ENCODE peak calls at places on chromosomes 13 and 19, in nine cellular contexts. Z, A, V, Y, T, F, U, L and I are unnamed samples.

GRCh38 chr19:53868091-53868891 is 608 bp downstream of the MYADM start:
- DNase-seq in T (peak; percentile 67), A (peak; percentile 40), L (peak; percentile 69), F (peak; percentile 75), Y (peak; percentile 69), V (peak; percentile 59), Z (peak; percentile 52), U (peak; percentile 44), I (no peak)

GRCh38 chr19:44512326-44513298 is 12.3 kb upstream of the ZNF180 start:
- DNase-seq in L (no peak), V (no peak), U (no peak), Z (no peak), T (no peak), Y (peak; percentile 66), F (peak; percentile 78), A (peak; percentile 74), I (no peak)

GRCh38 chr19:2774953-2775555 is 8.0 kb downstream of the SGTA start:
- DNase-seq in U (no peak), A (no peak), L (no peak), Z (no peak), F (no peak), Y (no peak), V (peak; percentile 43), T (no peak), I (no peak)

GRCh38 chr13:30802953-30803478 is 67.7 kb downstream of the ALOX5AP start:
- DNase-seq in F (peak; percentile 88), Z (peak; percentile 83), Y (peak; percentile 73), L (peak; percentile 88), T (peak; percentile 88), V (peak; percentile 82), U (peak; percentile 86), A (peak; percentile 94), I (peak; percentile 90)

GRCh38 chr13:32142956-32143375 is 111.4 kb downstream of the FRY start:
- DNase-seq in Z (no peak), U (no peak), T (no peak), F (peak; percentile 82), V (no peak), Y (no peak), L (no peak), A (no peak), I (no peak)

GRCh38 chr19:38516802-38517201 is 83.3 kb downstream of the RYR1 start:
- DNase-seq in Y (no peak), V (no peak), L (no peak), U (no peak), Z (no peak), T (no peak), A (no peak), F (no peak), I (no peak)

GRCh38 chr13:50290186-50290585 is 274.9 kb downstream of the KCNRG start:
- DNase-seq in Z (no peak), U (no peak), T (no peak), L (no peak), F (no peak), V (no peak), Y (no peak), A (no peak), I (no peak)

GRCh38 chr19:42028304-42029216 is 34.5 kb upstream of the ATP1A3 start:
- DNase-seq in A (peak; percentile 28), Y (peak; percentile 9), T (no peak), Z (no peak), L (no peak), U (no peak), F (peak; percentile 85), V (no peak), I (no peak)

GRCh38 chr19:3115916-3116602 is 19.8 kb upstream of the GNA15 start:
- DNase-seq in L (no peak), U (no peak), Y (no peak), V (no peak), F (peak; percentile 67), Z (no peak), A (no peak), T (no peak), I (no peak)

GRCh38 chr13:45362939-45363338 is 22.0 kb upstream of the TPT1 start:
- DNase-seq in Z (no peak), V (no peak), Y (no peak), L (no peak), F (peak; percentile 89), A (no peak), T (no peak), U (no peak), I (no peak)

GRCh38 chr19:15299568-15300409 is 32.5 kb downstream of the BRD4 start:
- DNase-seq in A (no peak), L (no peak), Y (no peak), T (no peak), Z (no peak), U (no peak), F (no peak), V (no peak), I (no peak)

GRCh38 chr19:48596679-48597465 is 9.7 kb upstream of the SPACA4 start:
- DNase-seq in L (no peak), A (no peak), Z (no peak), Y (no peak), F (no peak), T (no peak), V (no peak), U (no peak), I (no peak)

GRCh38 chr19:23002690-23003422 is at the start of gene ZNF728:
- DNase-seq in F (no peak), T (peak; percentile 44), L (peak; percentile 71), Z (peak; percentile 83), V (peak; percentile 85), U (no peak), Y (no peak), A (peak; percentile 98), I (peak; percentile 57)

GRCh38 chr19:4260605-4261191 is 13.8 kb downstream of the YJU2 start:
- DNase-seq in A (no peak), Z (no peak), Y (no peak), U (no peak), L (no peak), T (no peak), V (no peak), F (no peak), I (no peak)
- TF ChIP-seq CTCF in A (no peak), Z (no peak), Y (no peak), U (no peak), L (no peak), T (no peak), V (no peak), F (no peak), I (no peak)

DNA sequence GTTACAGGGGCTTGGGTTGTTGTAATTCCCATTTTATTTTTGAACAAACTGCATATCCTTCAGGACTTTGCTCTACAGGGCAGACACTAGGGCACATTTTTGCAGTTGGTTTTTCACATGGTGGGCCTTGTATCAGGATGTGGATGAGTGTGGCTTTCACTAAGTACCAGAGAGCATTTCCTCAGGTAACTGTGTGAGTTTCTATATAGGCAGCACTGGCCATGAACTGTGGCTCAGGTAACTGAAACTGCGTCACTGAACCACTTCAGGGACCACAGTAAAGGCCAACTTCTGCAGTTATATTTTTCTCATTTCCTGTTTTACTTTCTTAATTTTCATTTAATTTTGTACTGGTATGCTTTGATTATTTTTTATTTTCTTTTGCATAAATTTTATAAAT is 166.5 kb downstream of the ZNF486 start:
- DNase-seq in F (no peak), A (no peak), U (no peak), V (no peak), Z (no peak), Y (no peak), T (no peak), L (no peak), I (no peak)
- H3K27ac ChIP-seq in F (no peak overlapping the region), A (no peak overlapping the region), U (no peak overlapping the region), V (no peak overlapping the region), Z (no peak overlapping the region), Y (no peak overlapping the region), T (no peak overlapping the region), L (no peak overlapping the region), I (no peak overlapping the region)

GRCh38 chr19:33396701-33397535 is 23.4 kb downstream of the CEBPG start:
- DNase-seq in V (peak; percentile 34), T (no peak), Y (no peak), L (no peak), Z (no peak), U (no peak), A (no peak), F (peak; percentile 60), I (no peak)

GRCh38 chr19:33399081-33399744 is 25.7 kb downstream of the CEBPG start:
- DNase-seq in V (no peak), L (peak; percentile 8), Z (no peak), F (no peak), U (no peak), Y (no peak), A (no peak), T (no peak), I (no peak)

GRCh38 chr19:33399745-33400681 is 26.5 kb downstream of the CEBPG start:
- DNase-seq in F (no peak), U (no peak), L (peak; percentile 11), Z (no peak), T (no peak), Y (no peak), A (no peak), V (no peak), I (no peak)

GRCh38 chr19:33397536-33398360 is 24.2 kb downstream of the CEBPG start:
- DNase-seq in A (no peak), U (no peak), Z (no peak), T (no peak), L (no peak), Y (no peak), F (no peak), V (no peak), I (no peak)

DNA sequence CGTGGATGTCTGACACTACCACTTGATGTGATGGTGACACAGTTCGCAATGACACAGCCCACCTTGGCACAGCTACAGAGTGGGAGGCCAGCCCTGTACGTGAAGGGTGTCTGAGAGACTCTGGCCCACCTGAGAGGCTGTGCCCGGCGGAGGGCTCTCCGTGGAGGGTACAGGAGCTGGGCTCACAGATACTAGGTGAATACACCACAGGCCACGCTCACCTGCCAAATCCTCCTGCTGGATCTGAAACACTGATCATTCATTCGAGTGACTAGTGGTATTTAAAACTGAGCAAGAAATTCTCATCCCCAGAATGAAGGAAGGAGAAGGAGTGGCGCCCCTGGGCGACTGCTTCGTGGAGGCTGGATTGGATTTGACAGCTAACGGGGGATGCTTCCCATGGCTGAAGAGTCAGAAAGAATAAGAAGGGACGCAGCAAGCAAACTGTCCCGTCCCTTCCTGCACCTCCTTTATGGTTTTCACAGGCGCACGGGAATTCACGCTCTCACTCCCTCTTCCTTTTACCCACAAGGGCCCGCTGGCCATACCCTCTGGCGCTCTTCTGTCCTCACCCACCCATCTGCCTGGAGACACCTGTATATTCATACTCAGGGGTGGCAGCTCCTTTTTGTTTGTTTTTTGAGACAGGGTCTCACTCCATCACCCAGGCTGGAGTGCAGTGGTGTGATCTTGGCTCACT is 25.0 kb downstream of the CEBPG start:
- DNase-seq in U (no peak), F (no peak), Z (no peak), Y (no peak), L (peak; percentile 11), T (no peak), A (no peak), V (no peak), I (peak; percentile 24)
- TF ChIP-seq CTCF in U (no peak), F (peak; percentile 1), Z (no peak), Y (no peak), L (no peak), T (no peak), A (no peak), V (no peak), I (no peak)

DNA sequence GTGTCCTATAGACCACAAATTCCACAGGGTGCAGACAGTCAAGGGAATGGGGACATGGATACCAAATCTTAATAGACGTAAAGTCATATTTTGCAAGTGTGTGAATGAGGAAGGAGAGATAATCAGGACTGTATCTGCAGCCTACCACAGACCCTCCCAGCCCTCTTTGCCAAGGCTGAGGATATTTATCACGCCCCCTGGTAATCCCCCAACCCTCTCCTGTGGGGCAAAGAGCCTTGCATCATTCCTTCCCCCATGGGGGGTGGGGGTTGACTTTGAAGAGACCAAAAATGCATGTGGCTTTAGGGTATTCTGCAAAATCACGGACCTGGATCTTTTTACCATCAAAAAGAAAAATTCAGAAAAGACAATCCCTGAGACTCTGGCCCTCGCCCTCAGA is 39.1 kb upstream of the IGFL1 start:
- DNase-seq in L (no peak), F (no peak), T (no peak), Y (no peak), U (no peak), A (no peak), V (no peak), Z (no peak), I (no peak)
- H3K27ac ChIP-seq in L (no peak overlapping the region), F (no peak overlapping the region), T (no peak overlapping the region), Y (no peak overlapping the region), U (no peak overlapping the region), A (no peak overlapping the region), V (no peak overlapping the region), Z (no peak overlapping the region), I (no peak overlapping the region)